ENCODE peak calls at places on chromosomes 7 and 10, in four cellular contexts. One of them, this sample, is unnamed.

GRCh38 chr7:23183279-23184012 is 1.6 kb downstream of the NUP42 start:
- DNase-seq in mesendoderm: no peak
- DNase-seq in mucosa of descending colon: no peak
- DNase-seq in heart right ventricle: no peak
- DNase-seq in this sample: no peak

GRCh38 chr10:8389630-8390029 is 335.1 kb downstream of the GATA3 start:
- DNase-seq in mesendoderm: no peak
- DNase-seq in mucosa of descending colon: no peak
- DNase-seq in heart right ventricle: no peak
- DNase-seq in this sample: no peak

GRCh38 chr7:109879429-109879828 is 1211.5 kb upstream of the LRRN3 start:
- DNase-seq in mesendoderm: no peak
- DNase-seq in mucosa of descending colon: no peak
- DNase-seq in heart right ventricle: no peak
- DNase-seq in this sample: no peak

GRCh38 chr7:131357282-131357880 is 29.7 kb downstream of the MKLN1 start:
- DNase-seq in mesendoderm: no peak
- DNase-seq in mucosa of descending colon: no peak
- DNase-seq in heart right ventricle: no peak
- DNase-seq in this sample: no peak

GRCh38 chr7:107660381-107661080 is at the start of gene SLC26A4:
- DNase-seq in mesendoderm: peak; percentile 55
- DNase-seq in mucosa of descending colon: no peak
- DNase-seq in heart right ventricle: no peak
- DNase-seq in this sample: no peak

GRCh38 chr10:111648046-111648445 is 535.5 kb downstream of the GPAM start:
- DNase-seq in mesendoderm: no peak
- DNase-seq in mucosa of descending colon: no peak
- DNase-seq in heart right ventricle: no peak
- DNase-seq in this sample: no peak

GRCh38 chr10:96756111-96756903 is 36.0 kb upstream of the PIK3AP1 start:
- DNase-seq in mesendoderm: no peak
- DNase-seq in mucosa of descending colon: no peak
- DNase-seq in heart right ventricle: no peak
- DNase-seq in this sample: no peak

GRCh38 chr10:11288302-11288701 is 270.6 kb downstream of the CELF2 start:
- DNase-seq in mesendoderm: no peak
- DNase-seq in mucosa of descending colon: no peak
- DNase-seq in heart right ventricle: no peak
- DNase-seq in this sample: no peak

GRCh38 chr7:45259966-45260646 is 102.5 kb downstream of the RAMP3 start:
- DNase-seq in mesendoderm: peak; percentile 69
- DNase-seq in mucosa of descending colon: peak; percentile 74
- DNase-seq in heart right ventricle: peak; percentile 43
- DNase-seq in this sample: no peak

GRCh38 chr7:150998341-150998740 is 7.5 kb downstream of the NOS3 start:
- DNase-seq in mesendoderm: no peak
- DNase-seq in mucosa of descending colon: no peak
- DNase-seq in heart right ventricle: no peak
- DNase-seq in this sample: no peak

GRCh38 chr7:30470783-30471182 is 7.8 kb downstream of the NOD1 start:
- DNase-seq in mesendoderm: no peak
- DNase-seq in mucosa of descending colon: peak; percentile 57
- DNase-seq in heart right ventricle: peak; percentile 76
- DNase-seq in this sample: peak; percentile 84

GRCh38 chr10:30062090-30062489 is 2.7 kb upstream of the JCAD start:
- DNase-seq in mesendoderm: no peak
- DNase-seq in mucosa of descending colon: no peak
- DNase-seq in heart right ventricle: no peak
- DNase-seq in this sample: no peak

GRCh38 chr7:94344826-94345225 is 49.9 kb upstream of the COL1A2 start:
- DNase-seq in mesendoderm: no peak
- DNase-seq in mucosa of descending colon: no peak
- DNase-seq in heart right ventricle: no peak
- DNase-seq in this sample: no peak

GRCh38 chr7:118029881-118030422 is 154.0 kb upstream of the LSM8 start:
- DNase-seq in mesendoderm: no peak
- DNase-seq in mucosa of descending colon: no peak
- DNase-seq in heart right ventricle: no peak
- DNase-seq in this sample: no peak

GRCh38 chr10:106557951-106558733 is 606.4 kb downstream of the SORCS1 start:
- DNase-seq in mesendoderm: no peak
- DNase-seq in mucosa of descending colon: no peak
- DNase-seq in heart right ventricle: no peak
- DNase-seq in this sample: no peak

GRCh38 chr10:88810196-88810961 is 7.8 kb downstream of the LIPM start:
- DNase-seq in mesendoderm: peak; percentile 80
- DNase-seq in mucosa of descending colon: no peak
- DNase-seq in heart right ventricle: no peak
- DNase-seq in this sample: no peak

GRCh38 chr10:2399482-2399881 is 662.2 kb upstream of the ADARB2 start:
- DNase-seq in mesendoderm: no peak
- DNase-seq in mucosa of descending colon: no peak
- DNase-seq in heart right ventricle: no peak
- DNase-seq in this sample: no peak

GRCh38 chr10:119575506-119575905 is 21.3 kb downstream of the TIAL1 start:
- DNase-seq in mesendoderm: no peak
- DNase-seq in mucosa of descending colon: no peak
- DNase-seq in heart right ventricle: no peak
- DNase-seq in this sample: no peak

GRCh38 chr10:27948191-27948590 is 50.7 kb downstream of the ODAD2 start:
- DNase-seq in mesendoderm: no peak
- DNase-seq in mucosa of descending colon: no peak
- DNase-seq in heart right ventricle: no peak
- DNase-seq in this sample: no peak

GRCh38 chr10:110947061-110947595 is 27.7 kb downstream of the SHOC2 start:
- DNase-seq in mesendoderm: peak; percentile 27
- DNase-seq in mucosa of descending colon: no peak
- DNase-seq in heart right ventricle: no peak
- DNase-seq in this sample: no peak

GRCh38 chr7:18700147-18700546 is 204.6 kb downstream of the HDAC9 start:
- DNase-seq in mesendoderm: peak; percentile 64
- DNase-seq in mucosa of descending colon: no peak
- DNase-seq in heart right ventricle: no peak
- DNase-seq in this sample: no peak

GRCh38 chr7:129896568-129897382 is 56.0 kb downstream of the UBE2H start:
- DNase-seq in mesendoderm: no peak
- DNase-seq in mucosa of descending colon: no peak
- DNase-seq in heart right ventricle: no peak
- DNase-seq in this sample: no peak

GRCh38 chr7:28674359-28674782 is 262.1 kb downstream of the CREB5 start:
- DNase-seq in mesendoderm: peak; percentile 70
- DNase-seq in mucosa of descending colon: no peak
- DNase-seq in heart right ventricle: no peak
- DNase-seq in this sample: no peak

GRCh38 chr10:35340975-35341374 is 4.7 kb downstream of the CCNY start:
- DNase-seq in mesendoderm: no peak
- DNase-seq in mucosa of descending colon: no peak
- DNase-seq in heart right ventricle: no peak
- DNase-seq in this sample: no peak

GRCh38 chr7:133672866-133673265 is 420.0 kb downstream of the EXOC4 start:
- DNase-seq in mesendoderm: no peak
- DNase-seq in mucosa of descending colon: no peak
- DNase-seq in heart right ventricle: no peak
- DNase-seq in this sample: no peak

GRCh38 chr10:55024718-55025117 is 223.7 kb upstream of the PCDH15 start:
- DNase-seq in mesendoderm: no peak
- DNase-seq in mucosa of descending colon: no peak
- DNase-seq in heart right ventricle: peak; percentile 10
- DNase-seq in this sample: no peak

GRCh38 chr7:6526997-6527378 is 24.3 kb downstream of the GRID2IP start:
- DNase-seq in mesendoderm: no peak
- DNase-seq in mucosa of descending colon: no peak
- DNase-seq in heart right ventricle: no peak
- DNase-seq in this sample: no peak

GRCh38 chr7:6528401-6529130 is 22.7 kb downstream of the GRID2IP start:
- DNase-seq in mesendoderm: no peak
- DNase-seq in mucosa of descending colon: no peak
- DNase-seq in heart right ventricle: no peak
- DNase-seq in this sample: no peak

GRCh38 chr7:6531492-6532279 is 19.6 kb downstream of the GRID2IP start:
- DNase-seq in mesendoderm: no peak
- DNase-seq in mucosa of descending colon: no peak
- DNase-seq in heart right ventricle: no peak
- DNase-seq in this sample: no peak

GRCh38 chr7:6530626-6531491 is 20.4 kb downstream of the GRID2IP start:
- DNase-seq in mesendoderm: peak; percentile 54
- DNase-seq in mucosa of descending colon: peak; percentile 66
- DNase-seq in heart right ventricle: no peak
- DNase-seq in this sample: no peak

GRCh38 chr7:6529643-6530042 is 21.6 kb downstream of the GRID2IP start:
- DNase-seq in mesendoderm: no peak
- DNase-seq in mucosa of descending colon: no peak
- DNase-seq in heart right ventricle: no peak
- DNase-seq in this sample: no peak
- H3K4me3 ChIP-seq in mesendoderm: no peak overlapping the region
- H3K4me3 ChIP-seq in mucosa of descending colon: no peak overlapping the region
- H3K4me3 ChIP-seq in heart right ventricle: no peak overlapping the region
- H3K4me3 ChIP-seq in this sample: no peak overlapping the region

GRCh38 chr10:100745882-100746412 is 565 bp downstream of the PAX2 start:
- DNase-seq in mesendoderm: peak; percentile 66
- DNase-seq in mucosa of descending colon: no peak
- DNase-seq in heart right ventricle: no peak
- DNase-seq in this sample: no peak

GRCh38 chr10:100744136-100744979 is 1.0 kb upstream of the PAX2 start:
- DNase-seq in mesendoderm: peak; percentile 69
- DNase-seq in mucosa of descending colon: no peak
- DNase-seq in heart right ventricle: no peak
- DNase-seq in this sample: no peak

GRCh38 chr10:100746413-100746931 is 1.1 kb downstream of the PAX2 start:
- DNase-seq in mesendoderm: no peak
- DNase-seq in mucosa of descending colon: no peak
- DNase-seq in heart right ventricle: no peak
- DNase-seq in this sample: no peak

GRCh38 chr10:100743626-100744135 is 1.7 kb upstream of the PAX2 start:
- DNase-seq in mesendoderm: peak; percentile 83
- DNase-seq in mucosa of descending colon: no peak
- DNase-seq in heart right ventricle: peak; percentile 24
- DNase-seq in this sample: peak; percentile 66

DNA sequence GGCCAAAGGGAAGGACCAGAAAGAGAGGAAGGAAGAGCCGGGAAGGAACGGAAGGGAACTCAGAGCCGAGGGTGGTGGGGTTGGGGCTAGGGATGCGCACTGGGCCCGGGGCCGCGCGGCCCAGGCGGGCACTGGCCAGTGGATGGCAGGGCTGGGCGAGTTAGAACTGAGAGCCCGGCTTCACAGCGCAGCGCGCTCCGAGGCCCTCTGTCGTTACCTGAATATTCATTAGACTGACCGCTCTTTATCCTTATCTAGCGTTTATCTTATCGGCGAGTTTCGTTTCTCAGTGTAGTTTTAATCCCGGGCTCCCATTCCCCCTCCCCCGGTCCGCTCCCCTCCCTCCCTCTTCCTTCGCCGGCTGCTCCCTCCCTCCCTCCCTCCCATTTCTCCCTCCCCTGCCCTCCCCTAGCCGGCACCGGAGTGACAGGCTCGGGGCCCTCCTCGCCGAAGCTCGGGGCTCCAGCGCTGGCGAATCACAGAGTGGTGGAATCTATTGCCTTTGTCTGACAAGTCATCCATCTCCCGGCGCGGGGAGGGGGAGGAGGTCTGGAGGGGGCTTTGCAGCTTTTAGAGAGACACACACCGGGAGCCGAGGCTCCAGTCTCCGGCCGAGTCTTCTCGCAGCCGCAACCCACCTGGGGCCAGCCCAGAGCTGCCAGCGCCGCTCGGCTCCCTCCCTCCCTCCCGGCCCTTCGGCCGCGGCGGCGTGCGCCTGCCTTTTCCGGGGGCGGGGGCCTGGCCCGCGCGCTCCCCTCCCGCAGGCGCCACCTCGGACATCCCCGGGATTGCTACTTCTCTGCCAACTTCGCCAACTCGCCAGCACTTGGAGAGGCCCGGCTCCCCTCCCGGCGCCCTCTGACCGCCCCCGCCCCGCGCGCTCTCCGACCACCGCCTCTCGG is at the start of gene PAX2:
- DNase-seq in mesendoderm: peak; percentile 96
- DNase-seq in mucosa of descending colon: no peak
- DNase-seq in heart right ventricle: no peak
- DNase-seq in this sample: no peak
- H3K4me1 ChIP-seq in mesendoderm: peaks cover 5% of the 10 kb centered on the region
- H3K4me1 ChIP-seq in mucosa of descending colon: peaks cover 17% of the 10 kb centered on the region
- H3K4me1 ChIP-seq in heart right ventricle: peaks cover 15% of the 10 kb centered on the region
- H3K4me1 ChIP-seq in this sample: no peaks in the 10 kb centered on the region

DNA sequence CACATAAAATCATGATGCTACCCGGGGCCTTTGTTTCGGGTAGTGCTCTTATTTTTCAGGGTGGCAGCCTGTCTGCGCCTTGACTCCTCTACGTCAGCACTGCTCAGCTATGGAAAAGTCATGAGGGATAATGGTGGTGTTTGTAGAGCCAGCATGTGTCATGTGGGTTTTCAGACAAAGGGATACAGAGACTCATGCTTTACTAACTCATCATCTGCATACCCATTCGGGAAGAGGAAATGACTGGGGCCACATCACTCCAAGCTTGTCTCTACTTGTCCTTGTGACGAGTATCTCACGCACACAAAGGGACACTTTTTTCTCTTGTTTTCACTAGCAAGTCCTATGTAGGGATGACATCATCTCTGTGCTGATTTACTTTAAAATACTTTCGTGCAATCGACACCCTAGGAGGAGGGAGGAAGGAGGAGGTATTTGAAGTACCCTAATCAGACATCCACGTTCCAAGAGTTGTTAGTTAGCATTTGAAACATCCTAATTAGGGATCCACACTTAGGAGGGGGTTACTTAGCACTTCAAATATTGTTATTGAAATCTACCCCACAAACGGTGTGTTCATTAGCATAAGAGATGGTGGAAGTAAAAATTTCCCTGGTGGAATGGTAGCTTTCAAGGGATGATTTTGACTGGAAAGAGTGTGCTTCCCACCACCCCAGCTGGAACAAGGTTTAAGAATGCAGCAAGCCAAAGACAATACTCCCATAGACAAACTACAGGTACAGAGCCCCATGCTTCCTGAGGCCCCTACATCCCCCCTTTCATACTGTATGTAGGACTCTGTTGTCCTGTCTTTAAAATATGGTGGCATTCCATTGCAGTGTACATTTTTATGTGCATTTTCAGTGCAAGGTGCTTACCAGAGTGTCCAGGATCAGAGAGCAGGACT is 52.0 kb downstream of the THNSL1 start:
- DNase-seq in mesendoderm: peak; percentile 78
- DNase-seq in mucosa of descending colon: no peak
- DNase-seq in heart right ventricle: no peak
- DNase-seq in this sample: no peak
- H3K4me3 ChIP-seq in mesendoderm: no peak overlapping the region
- H3K4me3 ChIP-seq in mucosa of descending colon: no peak overlapping the region
- H3K4me3 ChIP-seq in heart right ventricle: no peak overlapping the region
- H3K4me3 ChIP-seq in this sample: no peak overlapping the region

DNA sequence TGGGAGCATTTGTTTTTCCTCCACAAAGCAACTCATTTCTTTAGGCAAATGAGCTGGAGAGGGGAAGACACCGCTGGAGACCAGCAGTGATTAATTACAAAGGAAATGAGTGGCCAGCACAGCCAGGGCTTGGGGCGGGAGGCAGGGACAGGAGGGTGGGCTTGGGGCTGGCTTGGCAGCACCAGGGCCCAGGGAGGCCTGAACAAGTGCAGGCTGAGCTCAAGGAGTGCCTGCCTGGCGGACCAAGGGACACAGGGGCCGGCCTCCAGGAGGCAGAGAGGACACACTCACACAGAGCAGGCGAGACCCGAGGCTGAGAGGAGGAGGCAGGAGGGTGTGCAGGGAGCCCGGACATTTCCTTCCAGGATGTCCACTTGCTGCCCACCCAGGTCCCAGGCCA is 148.9 kb upstream of the UNC5B start:
- DNase-seq in mesendoderm: no peak
- DNase-seq in mucosa of descending colon: no peak
- DNase-seq in heart right ventricle: no peak
- DNase-seq in this sample: no peak
- H3K4me1 ChIP-seq in mesendoderm: no peaks in the 10 kb centered on the region
- H3K4me1 ChIP-seq in mucosa of descending colon: no peaks in the 10 kb centered on the region
- H3K4me1 ChIP-seq in heart right ventricle: peaks cover 2% of the 10 kb centered on the region
- H3K4me1 ChIP-seq in this sample: no peaks in the 10 kb centered on the region